ENCODE peak calls at places on chromosomes 7 and 10, in nine cellular contexts. V is ELF-1; E is skeletal muscle cell; N is naive thymus-derived CD8-positive, alpha-beta T cell; C is midbrain; S is activated T-helper 1 cell treated with Interleukin-2 at 50 U/mL for 16 hours; J is activated CD8-positive, alpha-beta T cell treated with anti-CD3 and anti-CD28 coated beads for 36 hours; K is CD14-positive monocyte; Q is HCEC 1CT. Y is an unnamed sample.

GRCh38 chr10:52486840-52487611 is 172.9 kb downstream of the DKK1 start:
- DNase-seq in V (no peak), E (peak), N (no peak), C (no peak), S (no peak), J (no peak), K (no peak), Q (peak), Y (no peak)

GRCh38 chr10:100872034-100872791 is 40.5 kb upstream of the SLF2 start:
- DNase-seq in V (peak), E (no peak), N (no peak), C (peak), S (no peak), J (peak), K (no peak), Q (peak), Y (peak)

GRCh38 chr7:17830206-17830605 is 110.1 kb downstream of the SNX13 start:
- DNase-seq in V (no peak), E (no peak), N (no peak), C (no peak), S (no peak), J (no peak), K (no peak), Q (peak), Y (no peak)

GRCh38 chr7:114925443-114925842 is 3.5 kb downstream of the MDFIC start:
- DNase-seq in V (no peak), E (no peak), N (no peak), C (no peak), S (no peak), J (no peak), K (no peak), Q (no peak), Y (no peak)

GRCh38 chr10:12719365-12719764 is 282.1 kb downstream of the CCDC3 start:
- DNase-seq in V (no peak), E (no peak), N (no peak), C (no peak), S (no peak), J (no peak), K (no peak), Q (peak), Y (no peak)

GRCh38 chr7:38368191-38368605 is 94.8 kb upstream of the TARP start:
- DNase-seq in V (peak), E (no peak), N (peak), C (no peak), S (peak), J (peak), K (peak), Q (peak), Y (peak)

GRCh38 chr10:17219024-17219423 is 9.0 kb upstream of the VIM start:
- DNase-seq in V (no peak), E (no peak), N (no peak), C (no peak), S (no peak), J (no peak), K (no peak), Q (peak), Y (no peak)

GRCh38 chr10:124092270-124093075 is 925 bp downstream of the CHST15 start:
- DNase-seq in V (peak), E (no peak), N (no peak), C (peak), S (no peak), J (peak), K (peak), Q (no peak), Y (no peak)

GRCh38 chr10:113709221-113709838 is 29.6 kb downstream of the CASP7 start:
- DNase-seq in V (peak), E (peak), N (no peak), C (no peak), S (no peak), J (no peak), K (no peak), Q (peak), Y (no peak)

Y was measured in central memory CD4-positive, alpha-beta T cell.